ENCODE peak calls at places on chromosomes 13 and 19, in nine cellular contexts. A is sigmoid colon; T is AG04450; Q is right atrium auricular region; G is CD4-positive, alpha-beta T cell; L is cardiac muscle cell; D is pancreas; F is transverse colon; M is heart left ventricle. N is an unnamed sample.

GRCh38 chr19:33780746-33781145 is 15.9 kb upstream of the KCTD15 start:
- DNase-seq in A (no peak), T (no peak), Q (no peak), G (no peak), L (no peak), D (peak; percentile 49), F (no peak), M (peak; percentile 49), N (no peak)

GRCh38 chr13:110493161-110493593 is 68.3 kb downstream of the RAB20 start:
- DNase-seq in A (no peak), T (no peak), Q (no peak), G (no peak), L (no peak), D (no peak), F (no peak), M (no peak), N (peak; percentile 37)

GRCh38 chr13:111265006-111265700 is 55.3 kb upstream of the TEX29 start:
- DNase-seq in A (no peak), T (no peak), Q (peak; percentile 30), G (no peak), L (no peak), D (no peak), F (no peak), M (no peak), N (no peak)

GRCh38 chr13:40618581-40619478 is 47.6 kb downstream of the FOXO1 start:
- DNase-seq in A (no peak), T (no peak), Q (no peak), G (no peak), L (no peak), D (no peak), F (no peak), M (no peak), N (no peak)

GRCh38 chr19:15324791-15325519 is 7.4 kb downstream of the BRD4 start:
- DNase-seq in A (no peak), T (no peak), Q (no peak), G (no peak), L (peak; percentile 32), D (peak; percentile 70), F (no peak), M (peak; percentile 29), N (no peak)

GRCh38 chr19:44072543-44073401 is 813 bp downstream of the ZNF284 start:
- DNase-seq in A (no peak), T (no peak), Q (no peak), G (no peak), L (no peak), D (no peak), F (no peak), M (no peak), N (no peak)

GRCh38 chr13:107834268-107834667 is 381.1 kb downstream of the LIG4 start:
- DNase-seq in A (no peak), T (no peak), Q (no peak), G (no peak), L (no peak), D (no peak), F (no peak), M (no peak), N (no peak)

GRCh38 chr19:41939861-41940442 is 11.7 kb upstream of the ERFL start:
- DNase-seq in A (no peak), T (no peak), Q (no peak), G (peak; percentile 51), L (peak; percentile 14), D (no peak), F (peak; percentile 62), M (no peak), N (no peak)

GRCh38 chr13:24301434-24301833 is 7.9 kb upstream of the C1QTNF9 start:
- DNase-seq in A (peak; percentile 22), T (no peak), Q (no peak), G (no peak), L (no peak), D (no peak), F (no peak), M (no peak), N (no peak)

GRCh38 chr19:9709305-9709704 is 34.4 kb upstream of the ZNF562 start:
- DNase-seq in A (no peak), T (no peak), Q (no peak), G (no peak), L (no peak), D (no peak), F (peak; percentile 10), M (no peak), N (no peak)

GRCh38 chr13:114131581-114132418 is 623 bp downstream of the RASA3 start:
- DNase-seq in A (no peak), T (no peak), Q (peak; percentile 56), G (peak; percentile 33), L (peak; percentile 49), D (peak; percentile 86), F (no peak), M (no peak), N (no peak)

GRCh38 chr13:99125335-99125915 is 75.2 kb upstream of the UBAC2 start:
- DNase-seq in A (no peak), T (no peak), Q (no peak), G (no peak), L (no peak), D (no peak), F (no peak), M (no peak), N (no peak)

GRCh38 chr19:4178990-4179389 is 3.4 kb downstream of the SIRT6 start:
- DNase-seq in A (no peak), T (no peak), Q (no peak), G (no peak), L (no peak), D (no peak), F (no peak), M (no peak), N (no peak)

GRCh38 chr13:39415003-39415402 is 188.0 kb downstream of the LHFPL6 start:
- DNase-seq in A (peak; percentile 71), T (no peak), Q (peak; percentile 63), G (no peak), L (no peak), D (no peak), F (no peak), M (peak; percentile 26), N (no peak)

GRCh38 chr13:32426191-32426980 is 1.5 kb downstream of the N4BP2L1 start:
- DNase-seq in A (no peak), T (no peak), Q (no peak), G (peak; percentile 11), L (no peak), D (no peak), F (peak; percentile 25), M (no peak), N (peak; percentile 50)

GRCh38 chr19:39132344-39132969 is 6.9 kb downstream of the PAK4 start:
- DNase-seq in A (no peak), T (no peak), Q (no peak), G (no peak), L (no peak), D (no peak), F (no peak), M (no peak), N (no peak)

GRCh38 chr19:39131255-39131755 is 5.7 kb downstream of the PAK4 start:
- DNase-seq in A (peak; percentile 79), T (no peak), Q (peak; percentile 64), G (no peak), L (no peak), D (peak; percentile 76), F (no peak), M (peak; percentile 84), N (no peak)

GRCh38 chr19:39136225-39136940 is 10.8 kb downstream of the PAK4 start:
- DNase-seq in A (no peak), T (no peak), Q (no peak), G (no peak), L (no peak), D (peak; percentile 57), F (peak; percentile 87), M (no peak), N (no peak)

GRCh38 chr19:39135701-39136100 is 10.1 kb downstream of the PAK4 start:
- DNase-seq in A (no peak), T (no peak), Q (no peak), G (no peak), L (no peak), D (no peak), F (no peak), M (no peak), N (no peak)

GRCh38 chr19:39133431-39134270 is 8.1 kb downstream of the PAK4 start:
- DNase-seq in A (no peak), T (no peak), Q (no peak), G (no peak), L (peak; percentile 39), D (peak; percentile 82), F (peak; percentile 52), M (no peak), N (peak; percentile 40)
- H3K9me3 ChIP-seq in A (no peaks in the 10 kb centered on the region), T (no peaks in the 10 kb centered on the region), Q (no peaks in the 10 kb centered on the region), G (no peaks in the 10 kb centered on the region), L (no peaks in the 10 kb centered on the region), D (no peaks in the 10 kb centered on the region), F (no peaks in the 10 kb centered on the region), M (no peaks in the 10 kb centered on the region), N (no peaks in the 10 kb centered on the region)

GRCh38 chr19:45975296-45975695 is 1.6 kb upstream of the NOVA2 start:
- DNase-seq in A (no peak), T (no peak), Q (no peak), G (no peak), L (no peak), D (no peak), F (no peak), M (no peak), N (no peak)
- TF ChIP-seq CTCF in A (no peak), T (no peak), Q (no peak), G (no peak), L (no peak), D (no peak), F (no peak), M (no peak), N (no peak)

GRCh38 chr19:2226051-2226839 is 9.9 kb downstream of the PLEKHJ1 start:
- DNase-seq in A (no peak), T (no peak), Q (no peak), G (no peak), L (no peak), D (no peak), F (no peak), M (no peak), N (no peak)

GRCh38 chr19:2223391-2223790 is 12.7 kb downstream of the PLEKHJ1 start:
- DNase-seq in A (no peak), T (no peak), Q (no peak), G (no peak), L (no peak), D (no peak), F (no peak), M (no peak), N (no peak)

GRCh38 chr19:2225415-2226050 is 10.6 kb downstream of the PLEKHJ1 start:
- DNase-seq in A (no peak), T (no peak), Q (no peak), G (no peak), L (no peak), D (no peak), F (no peak), M (no peak), N (no peak)

GRCh38 chr19:2223959-2224358 is 12.2 kb downstream of the PLEKHJ1 start:
- DNase-seq in A (no peak), T (no peak), Q (no peak), G (no peak), L (no peak), D (no peak), F (no peak), M (no peak), N (no peak)

GRCh38 chr19:2224754-2225349 is 11.3 kb downstream of the PLEKHJ1 start:
- DNase-seq in A (no peak), T (no peak), Q (no peak), G (no peak), L (no peak), D (no peak), F (no peak), M (no peak), N (no peak)
- H3K27ac ChIP-seq in A (no peak overlapping the region), T (no peak overlapping the region), Q (no peak overlapping the region), G (no peak overlapping the region), L (no peak overlapping the region), D (no peak overlapping the region), F (no peak overlapping the region), M (no peak overlapping the region), N (no peak overlapping the region)

GRCh38 chr19:21812448-21812847 is 23.5 kb downstream of the ZNF43 start:
- DNase-seq in A (no peak), T (no peak), Q (no peak), G (no peak), L (no peak), D (no peak), F (no peak), M (no peak), N (no peak)
- H3K9me3 ChIP-seq in A (peaks cover 43% of the 10 kb centered on the region), T (peaks cover 48% of the 10 kb centered on the region), Q (peaks cover 38% of the 10 kb centered on the region), G (peaks cover 93% of the 10 kb centered on the region), L (peaks cover 22% of the 10 kb centered on the region), D (peaks cover 4% of the 10 kb centered on the region), F (peaks cover 93% of the 10 kb centered on the region), M (peaks cover 85% of the 10 kb centered on the region), N (no peaks in the 10 kb centered on the region)